ENCODE peak calls at places on chromosomes 4 and X, in seven cellular contexts. L, Z, R, G, M, P and Q are unnamed samples.

GRCh38 chr4:47913858-47914218 is 545 bp downstream of the NFXL1 start:
- DNase-seq in L (peak), M (no peak), R (peak), Z (no peak), P (peak), G (peak), Q (peak)

GRCh38 chr4:153520871-153521329 is 54.7 kb downstream of the TMEM131L start:
- DNase-seq in R (no peak), Z (no peak), G (no peak), L (no peak), P (no peak), M (no peak), Q (no peak)

GRCh38 chr4:1508161-1509160 is 102.2 kb upstream of the NKX1-1 start:
- DNase-seq in R (no peak), G (no peak), M (no peak), P (peak), Z (no peak), L (no peak), Q (no peak)

GRCh38 chr4:67779631-67780030 is 25.4 kb upstream of the GNRHR start:
- DNase-seq in Z (peak), M (no peak), G (peak), R (no peak), L (no peak), P (no peak), Q (no peak)

GRCh38 chrX:7170903-7171302 is 22.9 kb upstream of the PUDP start:
- DNase-seq in L (peak), G (no peak), P (no peak), Z (peak), R (peak), M (no peak), Q (no peak)

GRCh38 chr4:68346461-68346860 is 3.4 kb downstream of the YTHDC1 start:
- DNase-seq in Z (peak), M (peak), P (no peak), L (no peak), G (peak), R (peak), Q (no peak)

GRCh38 chr4:2647403-2648158 is 108.6 kb downstream of the TNIP2 start:
- DNase-seq in Z (no peak), R (no peak), P (peak), L (no peak), M (no peak), G (no peak), Q (no peak)

GRCh38 chr4:140497776-140498636 is at the start of gene MGAT4D:
- DNase-seq in P (no peak), Z (no peak), L (peak), G (no peak), R (no peak), M (no peak), Q (peak)

GRCh38 chr4:118158946-118159345 is 124.7 kb downstream of the NDST3 start:
- DNase-seq in G (no peak), L (no peak), Z (no peak), R (no peak), P (no peak), M (no peak), Q (no peak)

GRCh38 chr4:40916218-40916555 is 166.4 kb downstream of the NSUN7 start:
- DNase-seq in M (peak), P (no peak), R (no peak), L (no peak), G (no peak), Z (no peak), Q (no peak)

GRCh38 chr4:6727081-6727942 is 11.3 kb downstream of the BLOC1S4 start:
- DNase-seq in L (no peak), Z (no peak), G (no peak), P (no peak), R (no peak), M (no peak), Q (no peak)

GRCh38 chr4:70746179-70746839 is 24.5 kb downstream of the RUFY3 start:
- DNase-seq in R (no peak), L (no peak), P (peak), M (peak), Z (peak), G (no peak), Q (no peak)

GRCh38 chr4:1504786-1505500 is 98.7 kb upstream of the NKX1-1 start:
- DNase-seq in G (no peak), L (no peak), M (no peak), P (peak), Z (no peak), R (peak), Q (peak)

GRCh38 chrX:114985967-114986592 is 31.3 kb downstream of the IL13RA2 start:
- DNase-seq in M (no peak), Z (peak), P (no peak), R (no peak), G (no peak), L (no peak), Q (no peak)

GRCh38 chr4:1541449-1542225 is 135.4 kb upstream of the NKX1-1 start:
- DNase-seq in Z (no peak), L (no peak), M (no peak), P (no peak), R (peak), G (no peak), Q (no peak)

GRCh38 chr4:120071192-120071795 is 4.6 kb upstream of the MAD2L1 start:
- DNase-seq in Z (peak), L (no peak), M (peak), R (peak), P (no peak), G (peak), Q (no peak)

GRCh38 chr4:39255266-39255665 is 72.9 kb downstream of the WDR19 start:
- DNase-seq in R (peak), P (no peak), M (peak), L (no peak), Z (peak), G (peak), Q (no peak)

GRCh38 chrX:41442824-41443560 is 4.2 kb upstream of the NYX start:
- DNase-seq in M (no peak), Z (no peak), L (no peak), G (no peak), R (no peak), P (no peak), Q (no peak)

GRCh38 chr4:39453738-39454137 is 5.0 kb downstream of the RPL9 start:
- DNase-seq in G (no peak), L (no peak), Z (no peak), R (no peak), M (no peak), P (no peak), Q (no peak)

GRCh38 chr4:22595684-22596083 is 79.8 kb upstream of the ADGRA3 start:
- DNase-seq in R (no peak), Z (no peak), M (no peak), L (no peak), G (no peak), P (no peak), Q (no peak)

GRCh38 chr4:184588893-184589292 is 60.4 kb downstream of the CASP3 start:
- DNase-seq in G (no peak), Z (no peak), L (no peak), P (no peak), R (no peak), M (no peak), Q (no peak)

GRCh38 chr4:48329976-48330375 is 11.4 kb upstream of the SLAIN2 start:
- DNase-seq in R (peak), P (no peak), L (no peak), Z (peak), M (peak), G (peak), Q (no peak)

GRCh38 chr4:76856183-76856969 is 41.6 kb downstream of the SOWAHB start:
- DNase-seq in R (peak), M (peak), P (no peak), G (no peak), Z (peak), L (no peak), Q (no peak)

GRCh38 chrX:123188081-123188480 is 4.0 kb downstream of the GRIA3 start:
- DNase-seq in M (peak), G (peak), L (no peak), R (no peak), Z (peak), P (no peak), Q (no peak)

GRCh38 chrX:66680451-66680850 is 41.6 kb upstream of the EDA2R start:
- DNase-seq in P (no peak), L (no peak), Z (peak), G (peak), M (peak), R (no peak), Q (no peak)

GRCh38 chrX:40576291-40576690 is 4.5 kb upstream of the ATP6AP2 start:
- DNase-seq in P (no peak), M (no peak), G (no peak), L (no peak), R (no peak), Z (no peak), Q (no peak)

GRCh38 chr4:53119685-53120084 is 246.2 kb downstream of the SCFD2 start:
- DNase-seq in R (no peak), L (no peak), P (no peak), M (peak), G (peak), Z (peak), Q (no peak)

GRCh38 chrX:130109429-130110378 is 593 bp downstream of the ELF4 start:
- DNase-seq in Z (no peak), G (no peak), R (peak), M (peak), P (peak), L (no peak), Q (no peak)

GRCh38 chr4:2364654-2365053 is 53.8 kb downstream of the ZFYVE28 start:
- DNase-seq in R (no peak), G (peak), M (peak), L (no peak), Z (no peak), P (peak), Q (no peak)

GRCh38 chrX:8868070-8868795 is 67.0 kb upstream of the FAM9A start:
- DNase-seq in L (no peak), M (peak), P (no peak), R (peak), G (peak), Z (peak), Q (no peak)

GRCh38 chrX:149312936-149313432 is 192.1 kb downstream of the IDS start:
- DNase-seq in Z (peak), G (no peak), P (no peak), M (no peak), L (no peak), R (no peak), Q (no peak)

GRCh38 chrX:136336623-136337022 is 35.9 kb downstream of the ADGRG4 start:
- DNase-seq in Z (peak), M (no peak), G (no peak), L (no peak), P (no peak), R (peak), Q (no peak)

GRCh38 chrX:32599156-32599555 is 612.2 kb downstream of the DMD start:
- DNase-seq in M (no peak), Z (no peak), R (no peak), L (no peak), P (no peak), G (no peak), Q (no peak)

GRCh38 chr4:65437102-65437501 is 233.2 kb downstream of the EPHA5 start:
- DNase-seq in G (no peak), M (no peak), Z (peak), R (no peak), P (no peak), L (no peak), Q (no peak)

GRCh38 chr4:31283689-31284088 is 563.5 kb downstream of the PCDH7 start:
- DNase-seq in Z (no peak), P (no peak), L (no peak), M (no peak), G (no peak), R (no peak), Q (no peak)

GRCh38 chr4:80540785-80541469 is 205.4 kb downstream of the CFAP299 start:
- DNase-seq in M (peak), G (peak), P (no peak), R (no peak), Z (no peak), L (no peak), Q (no peak)

GRCh38 chr4:151887151-151887815 is 126.5 kb upstream of the GATB start:
- DNase-seq in Z (no peak), G (peak), M (peak), P (no peak), L (no peak), R (no peak), Q (no peak)

GRCh38 chr4:6916587-6917444 is 7.2 kb downstream of the TBC1D14 start:
- DNase-seq in L (no peak), Z (peak), P (peak), G (peak), R (peak), M (no peak), Q (no peak)

GRCh38 chr4:2888826-2889225 is 45.2 kb downstream of the ADD1 start:
- DNase-seq in Z (no peak), M (no peak), P (no peak), L (no peak), G (no peak), R (no peak), Q (no peak)

DNA sequence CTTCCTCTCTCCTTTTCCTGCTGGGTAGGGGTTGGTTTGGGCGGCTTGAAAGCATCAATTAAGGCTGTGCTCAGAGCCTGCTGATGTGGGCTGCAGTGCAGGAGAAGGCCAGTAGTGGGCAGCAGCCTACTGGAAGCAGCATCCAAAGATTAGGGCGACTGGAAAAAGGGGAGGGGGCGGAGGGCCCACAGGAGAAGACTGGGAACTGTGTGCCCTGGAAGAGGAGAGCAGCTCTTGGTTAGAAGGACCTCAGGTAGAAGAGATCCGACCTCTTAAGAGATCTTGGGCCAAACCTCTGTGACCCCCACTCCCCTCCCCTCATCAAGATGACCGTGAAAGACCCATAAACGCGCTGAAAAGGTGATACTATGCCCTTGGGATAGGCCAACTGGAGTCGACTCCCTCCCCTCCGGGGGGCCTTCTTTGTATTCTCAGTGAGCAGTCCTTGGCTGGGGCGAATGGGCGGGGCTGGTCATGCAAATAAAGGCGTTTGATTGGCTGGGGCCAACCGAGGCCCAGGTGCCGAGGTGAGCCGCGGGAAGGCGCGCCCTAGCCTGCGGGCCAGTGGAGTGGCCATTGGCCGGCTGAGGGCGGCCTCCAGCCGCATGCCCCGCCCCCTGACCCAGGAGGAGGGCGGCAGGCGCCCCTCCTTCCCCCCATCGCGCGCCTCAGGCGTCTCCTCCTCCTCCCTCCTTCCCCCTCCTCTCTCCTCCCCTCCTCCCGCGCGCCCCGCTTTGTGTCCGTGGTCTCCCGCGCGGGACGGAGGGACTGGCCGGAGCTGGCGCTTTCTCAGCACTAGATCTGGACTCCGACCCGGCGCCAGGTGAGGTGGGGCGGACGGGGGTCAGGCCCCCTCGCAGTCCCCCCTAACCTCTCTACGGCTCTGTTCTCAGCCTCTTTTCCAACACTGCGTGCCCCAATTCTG is 10.1 kb downstream of the DLG3 start:
- DNase-seq in Z (peak), P (peak), R (peak), L (peak), M (no peak), G (peak), Q (peak)
- TF ChIP-seq CTCF in Z (peak), P (peak), R (peak), L (peak), M (peak), G (peak), Q (peak)

GRCh38 chrX:132955710-132956109 is 2.7 kb downstream of the HS6ST2 start:
- DNase-seq in R (no peak), Z (no peak), G (no peak), L (no peak), M (no peak), P (no peak), Q (no peak)
- TF ChIP-seq CTCF in R (no peak), Z (no peak), G (no peak), L (no peak), M (no peak), P (no peak), Q (no peak)

GRCh38 chrX:68462197-68462596 is 28.9 kb upstream of the OPHN1 start:
- DNase-seq in P (no peak), L (no peak), G (no peak), R (no peak), M (peak), Z (no peak), Q (no peak)

GRCh38 chrX:68463880-68464279 is 30.6 kb upstream of the OPHN1 start:
- DNase-seq in R (no peak), L (no peak), P (no peak), Z (no peak), M (no peak), G (no peak), Q (no peak)

GRCh38 chrX:68461541-68461940 is 28.2 kb upstream of the OPHN1 start:
- DNase-seq in L (no peak), R (no peak), P (no peak), G (no peak), Z (no peak), M (no peak), Q (no peak)

DNA sequence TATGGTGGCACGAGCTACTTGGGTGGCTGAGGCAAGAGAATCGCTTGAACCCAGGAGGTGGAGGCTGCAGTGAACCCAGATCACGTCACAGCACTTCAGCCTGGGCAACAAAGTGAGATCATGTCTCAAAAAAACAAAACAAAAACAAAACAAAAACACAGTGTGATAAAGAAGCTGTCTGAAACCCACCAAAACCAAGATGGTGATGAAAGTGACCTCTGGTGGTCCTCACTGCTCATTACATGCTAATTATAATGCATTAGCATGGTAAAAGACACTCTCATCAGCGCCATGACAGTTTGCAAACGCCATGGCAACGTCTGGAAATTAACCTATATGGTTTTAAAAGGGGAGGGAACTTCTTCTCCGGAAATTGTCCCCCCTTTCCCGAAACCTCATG is 29.4 kb upstream of the OPHN1 start:
- DNase-seq in P (no peak), Z (peak), L (peak), M (peak), R (peak), G (no peak), Q (no peak)
- TF ChIP-seq CTCF in P (peak), Z (peak), L (peak), M (peak), R (peak), G (peak), Q (peak)

GRCh38 chr4:98151145-98151929 is 8.1 kb upstream of the STPG2 start:
- DNase-seq in R (peak), L (no peak), Z (no peak), P (no peak), G (no peak), M (no peak), Q (no peak)

GRCh38 chr4:98148856-98149255 is 5.6 kb upstream of the STPG2 start:
- DNase-seq in Z (peak), G (no peak), M (no peak), R (no peak), L (no peak), P (no peak), Q (no peak)

GRCh38 chr4:98150092-98150761 is 7.0 kb upstream of the STPG2 start:
- DNase-seq in P (no peak), R (no peak), G (no peak), L (no peak), Z (peak), M (no peak), Q (no peak)
- TF ChIP-seq CTCF in P (no peak), R (no peak), G (no peak), L (peak), Z (peak), M (peak), Q (peak)

DNA sequence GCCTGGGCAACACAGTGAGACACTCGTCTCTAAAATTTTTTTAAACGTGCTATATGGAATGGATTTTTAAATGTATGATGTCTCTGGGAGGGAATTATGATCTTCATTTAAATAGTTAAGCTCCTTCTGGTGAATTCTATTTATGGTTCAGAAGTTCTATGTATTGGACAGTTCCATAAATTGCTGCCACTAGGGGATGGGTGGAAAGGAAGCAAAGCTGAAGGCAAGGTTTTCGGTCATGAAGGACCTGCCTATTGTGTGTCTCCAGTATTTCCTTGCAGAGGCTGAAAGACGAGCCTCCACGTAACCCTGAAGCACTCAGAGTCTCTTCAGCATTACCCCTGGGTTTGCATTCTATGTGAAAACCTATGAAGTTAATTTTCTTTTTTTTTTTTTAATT is 451.5 kb upstream of the FAT1 start:
- DNase-seq in G (no peak), Z (no peak), P (no peak), L (no peak), M (no peak), R (no peak), Q (no peak)
- TF ChIP-seq CTCF in G (no peak), Z (no peak), P (no peak), L (no peak), M (peak), R (no peak), Q (peak)

GRCh38 chr4:186553717-186554116 is 1.6 kb downstream of the MTNR1A start:
- DNase-seq in R (no peak), M (no peak), P (no peak), Z (no peak), G (no peak), L (no peak), Q (no peak)

GRCh38 chr4:186557486-186557885 is 2.1 kb upstream of the MTNR1A start:
- DNase-seq in P (no peak), G (no peak), L (no peak), R (no peak), M (peak), Z (peak), Q (no peak)

GRCh38 chr4:186554485-186554884 is 882 bp downstream of the MTNR1A start:
- DNase-seq in L (peak), G (peak), R (peak), Z (peak), P (no peak), M (peak), Q (no peak)

GRCh38 chr4:186557061-186557460 is 1.7 kb upstream of the MTNR1A start:
- DNase-seq in R (no peak), Z (no peak), P (no peak), G (no peak), M (no peak), L (no peak), Q (no peak)

GRCh38 chr4:186554890-186555827 is at the start of gene MTNR1A:
- DNase-seq in M (no peak), P (no peak), R (peak), Z (no peak), L (peak), G (no peak), Q (peak)
- TF ChIP-seq CTCF in M (no peak), P (no peak), R (peak), Z (no peak), L (peak), G (no peak), Q (peak)